ENCODE peak calls at places on chromosomes 7 and 10, in seven cellular contexts. One of them, this sample, is unnamed.

GRCh38 chr10:42475168-42476098 is 162.9 kb downstream of the ZNF33B start:
- DNase-seq in right cardiac atrium: no peak
- DNase-seq in left ventricle myocardium inferior: no peak
- DNase-seq in A172: peak; percentile 94
- DNase-seq in EL: peak; percentile 80
- DNase-seq in heart right ventricle: peak; percentile 20
- DNase-seq in fibroblast of pulmonary artery: peak; percentile 49
- DNase-seq in this sample: no peak

GRCh38 chr7:73308074-73308664 is 457 bp downstream of the NSUN5 start:
- DNase-seq in heart right ventricle: no peak
- DNase-seq in fibroblast of pulmonary artery: no peak
- DNase-seq in right cardiac atrium: no peak
- DNase-seq in A172: no peak
- DNase-seq in left ventricle myocardium inferior: no peak
- DNase-seq in EL: no peak
- DNase-seq in this sample: no peak

GRCh38 chr10:29356931-29357330 is 68.1 kb downstream of the LYZL1 start:
- DNase-seq in right cardiac atrium: no peak
- DNase-seq in A172: peak; percentile 28
- DNase-seq in EL: peak; percentile 63
- DNase-seq in left ventricle myocardium inferior: no peak
- DNase-seq in heart right ventricle: no peak
- DNase-seq in fibroblast of pulmonary artery: no peak
- DNase-seq in this sample: no peak

GRCh38 chr7:140153666-140154161 is 23.1 kb downstream of the KDM7A start:
- DNase-seq in heart right ventricle: no peak
- DNase-seq in A172: no peak
- DNase-seq in right cardiac atrium: no peak
- DNase-seq in fibroblast of pulmonary artery: no peak
- DNase-seq in left ventricle myocardium inferior: no peak
- DNase-seq in EL: no peak
- DNase-seq in this sample: no peak

GRCh38 chr7:48637382-48637781 is 287.0 kb upstream of the CDC14C start:
- DNase-seq in right cardiac atrium: no peak
- DNase-seq in heart right ventricle: no peak
- DNase-seq in fibroblast of pulmonary artery: no peak
- DNase-seq in A172: peak; percentile 96
- DNase-seq in EL: no peak
- DNase-seq in left ventricle myocardium inferior: no peak
- DNase-seq in this sample: no peak

GRCh38 chr10:14185501-14186045 is 145.2 kb downstream of the FRMD4A start:
- DNase-seq in fibroblast of pulmonary artery: peak; percentile 69
- DNase-seq in A172: peak; percentile 99
- DNase-seq in heart right ventricle: no peak
- DNase-seq in EL: peak; percentile 82
- DNase-seq in left ventricle myocardium inferior: no peak
- DNase-seq in right cardiac atrium: no peak
- DNase-seq in this sample: no peak

GRCh38 chr10:47022311-47023131 is 111.3 kb downstream of the PTPN20 start:
- DNase-seq in right cardiac atrium: peak; percentile 80
- DNase-seq in left ventricle myocardium inferior: no peak
- DNase-seq in fibroblast of pulmonary artery: no peak
- DNase-seq in heart right ventricle: no peak
- DNase-seq in A172: no peak
- DNase-seq in EL: no peak
- DNase-seq in this sample: peak; percentile 72

GRCh38 chr7:17304926-17305325 is 6.5 kb downstream of the AHR start:
- DNase-seq in fibroblast of pulmonary artery: peak; percentile 86
- DNase-seq in A172: peak; percentile 97
- DNase-seq in right cardiac atrium: no peak
- DNase-seq in EL: peak; percentile 93
- DNase-seq in left ventricle myocardium inferior: no peak
- DNase-seq in heart right ventricle: no peak
- DNase-seq in this sample: no peak

GRCh38 chr10:76779163-76779820 is 858.3 kb downstream of the KCNMA1 start:
- DNase-seq in left ventricle myocardium inferior: no peak
- DNase-seq in A172: peak; percentile 19
- DNase-seq in heart right ventricle: no peak
- DNase-seq in right cardiac atrium: no peak
- DNase-seq in EL: peak; percentile 24
- DNase-seq in fibroblast of pulmonary artery: no peak
- DNase-seq in this sample: no peak

GRCh38 chr7:126727930-126728331 is 524.8 kb downstream of the GRM8 start:
- DNase-seq in left ventricle myocardium inferior: no peak
- DNase-seq in fibroblast of pulmonary artery: peak; percentile 48
- DNase-seq in heart right ventricle: no peak
- DNase-seq in EL: peak; percentile 55
- DNase-seq in A172: peak; percentile 77
- DNase-seq in right cardiac atrium: no peak
- DNase-seq in this sample: no peak

GRCh38 chr7:37277513-37277912 is 171.2 kb downstream of the ELMO1 start:
- DNase-seq in left ventricle myocardium inferior: no peak
- DNase-seq in heart right ventricle: no peak
- DNase-seq in A172: peak; percentile 16
- DNase-seq in fibroblast of pulmonary artery: no peak
- DNase-seq in EL: no peak
- DNase-seq in right cardiac atrium: no peak
- DNase-seq in this sample: no peak

GRCh38 chr10:11473128-11473760 is 138.2 kb downstream of the USP6NL start:
- DNase-seq in A172: no peak
- DNase-seq in left ventricle myocardium inferior: no peak
- DNase-seq in EL: no peak
- DNase-seq in heart right ventricle: no peak
- DNase-seq in fibroblast of pulmonary artery: no peak
- DNase-seq in right cardiac atrium: no peak
- DNase-seq in this sample: no peak

GRCh38 chr10:546971-547590 is 142.4 kb downstream of the DIP2C start:
- DNase-seq in fibroblast of pulmonary artery: no peak
- DNase-seq in right cardiac atrium: no peak
- DNase-seq in A172: no peak
- DNase-seq in EL: no peak
- DNase-seq in heart right ventricle: no peak
- DNase-seq in left ventricle myocardium inferior: no peak
- DNase-seq in this sample: no peak

GRCh38 chr7:43553999-43554398 is 28.9 kb upstream of the STK17A start:
- DNase-seq in right cardiac atrium: no peak
- DNase-seq in fibroblast of pulmonary artery: peak; percentile 83
- DNase-seq in heart right ventricle: peak; percentile 30
- DNase-seq in EL: no peak
- DNase-seq in A172: no peak
- DNase-seq in left ventricle myocardium inferior: no peak
- DNase-seq in this sample: no peak

GRCh38 chr10:79235765-79236755 is 111.2 kb upstream of the PPIF start:
- DNase-seq in heart right ventricle: no peak
- DNase-seq in right cardiac atrium: no peak
- DNase-seq in A172: no peak
- DNase-seq in fibroblast of pulmonary artery: no peak
- DNase-seq in left ventricle myocardium inferior: no peak
- DNase-seq in EL: no peak
- DNase-seq in this sample: no peak

GRCh38 chr7:151454932-151455530 is 15.1 kb upstream of the CRYGN start:
- DNase-seq in left ventricle myocardium inferior: no peak
- DNase-seq in right cardiac atrium: no peak
- DNase-seq in EL: no peak
- DNase-seq in fibroblast of pulmonary artery: no peak
- DNase-seq in A172: no peak
- DNase-seq in heart right ventricle: no peak
- DNase-seq in this sample: no peak

GRCh38 chr10:119449760-119450461 is 92.6 kb downstream of the RGS10 start:
- DNase-seq in A172: peak; percentile 97
- DNase-seq in left ventricle myocardium inferior: no peak
- DNase-seq in EL: peak; percentile 34
- DNase-seq in right cardiac atrium: peak; percentile 90
- DNase-seq in heart right ventricle: peak; percentile 58
- DNase-seq in fibroblast of pulmonary artery: peak; percentile 80
- DNase-seq in this sample: peak; percentile 71

GRCh38 chr10:5443429-5443828 is 31.1 kb downstream of the NET1 start:
- DNase-seq in fibroblast of pulmonary artery: no peak
- DNase-seq in A172: no peak
- DNase-seq in left ventricle myocardium inferior: no peak
- DNase-seq in right cardiac atrium: no peak
- DNase-seq in EL: no peak
- DNase-seq in heart right ventricle: no peak
- DNase-seq in this sample: no peak

GRCh38 chr7:72444023-72444776 is 32.1 kb upstream of the CALN1 start:
- DNase-seq in fibroblast of pulmonary artery: no peak
- DNase-seq in left ventricle myocardium inferior: no peak
- DNase-seq in A172: no peak
- DNase-seq in EL: no peak
- DNase-seq in right cardiac atrium: no peak
- DNase-seq in heart right ventricle: no peak
- DNase-seq in this sample: no peak

GRCh38 chr7:51123322-51124021 is 193.1 kb downstream of the COBL start:
- DNase-seq in EL: peak; percentile 98
- DNase-seq in heart right ventricle: no peak
- DNase-seq in A172: peak; percentile 99
- DNase-seq in right cardiac atrium: no peak
- DNase-seq in left ventricle myocardium inferior: no peak
- DNase-seq in fibroblast of pulmonary artery: peak; percentile 55
- DNase-seq in this sample: no peak

GRCh38 chr7:112481833-112482669 is 1.3 kb downstream of the LSMEM1 start:
- DNase-seq in heart right ventricle: no peak
- DNase-seq in fibroblast of pulmonary artery: peak; percentile 67
- DNase-seq in left ventricle myocardium inferior: peak; percentile 20
- DNase-seq in right cardiac atrium: peak; percentile 53
- DNase-seq in EL: peak; percentile 93
- DNase-seq in A172: peak; percentile 96
- DNase-seq in this sample: no peak

GRCh38 chr10:114172241-114172640 is 1.8 kb downstream of the CCDC186 start:
- DNase-seq in right cardiac atrium: no peak
- DNase-seq in heart right ventricle: no peak
- DNase-seq in A172: no peak
- DNase-seq in EL: peak; percentile 13
- DNase-seq in fibroblast of pulmonary artery: peak; percentile 43
- DNase-seq in left ventricle myocardium inferior: no peak
- DNase-seq in this sample: no peak

GRCh38 chr7:116762951-116763350 is 91.0 kb downstream of the MET start:
- DNase-seq in heart right ventricle: no peak
- DNase-seq in left ventricle myocardium inferior: no peak
- DNase-seq in fibroblast of pulmonary artery: no peak
- DNase-seq in A172: no peak
- DNase-seq in EL: no peak
- DNase-seq in right cardiac atrium: no peak
- DNase-seq in this sample: no peak

GRCh38 chr10:93991596-93992284 is 2.0 kb upstream of the PLCE1 start:
- DNase-seq in left ventricle myocardium inferior: peak; percentile 61
- DNase-seq in A172: peak; percentile 77
- DNase-seq in right cardiac atrium: peak; percentile 76
- DNase-seq in heart right ventricle: peak; percentile 51
- DNase-seq in EL: peak; percentile 91
- DNase-seq in fibroblast of pulmonary artery: peak; percentile 79
- DNase-seq in this sample: no peak

GRCh38 chr10:103739039-103739764 is 116.2 kb downstream of the SH3PXD2A start:
- DNase-seq in left ventricle myocardium inferior: no peak
- DNase-seq in A172: peak; percentile 92
- DNase-seq in fibroblast of pulmonary artery: peak; percentile 88
- DNase-seq in EL: peak; percentile 99
- DNase-seq in right cardiac atrium: peak; percentile 70
- DNase-seq in heart right ventricle: no peak
- DNase-seq in this sample: no peak

GRCh38 chr10:43458227-43458626 is 21.3 kb downstream of the ZNF487 start:
- DNase-seq in heart right ventricle: no peak
- DNase-seq in right cardiac atrium: no peak
- DNase-seq in EL: no peak
- DNase-seq in left ventricle myocardium inferior: no peak
- DNase-seq in A172: no peak
- DNase-seq in fibroblast of pulmonary artery: no peak
- DNase-seq in this sample: no peak

GRCh38 chr10:67663449-67664087 is 32.4 kb downstream of the CTNNA3 start:
- DNase-seq in heart right ventricle: peak; percentile 12
- DNase-seq in fibroblast of pulmonary artery: no peak
- DNase-seq in EL: no peak
- DNase-seq in A172: no peak
- DNase-seq in right cardiac atrium: no peak
- DNase-seq in left ventricle myocardium inferior: no peak
- DNase-seq in this sample: no peak

GRCh38 chr10:101617824-101618568 is 29.9 kb downstream of the DPCD start:
- DNase-seq in A172: no peak
- DNase-seq in left ventricle myocardium inferior: no peak
- DNase-seq in fibroblast of pulmonary artery: no peak
- DNase-seq in heart right ventricle: no peak
- DNase-seq in EL: no peak
- DNase-seq in right cardiac atrium: no peak
- DNase-seq in this sample: no peak

GRCh38 chr7:130901209-130901783 is 167.3 kb upstream of the KLF14 start:
- DNase-seq in right cardiac atrium: peak; percentile 80
- DNase-seq in left ventricle myocardium inferior: peak; percentile 68
- DNase-seq in heart right ventricle: peak; percentile 48
- DNase-seq in EL: peak; percentile 95
- DNase-seq in A172: peak; percentile 81
- DNase-seq in fibroblast of pulmonary artery: peak; percentile 95
- DNase-seq in this sample: no peak

GRCh38 chr7:20596653-20597052 is 18.8 kb upstream of the ABCB5 start:
- DNase-seq in right cardiac atrium: no peak
- DNase-seq in EL: peak; percentile 76
- DNase-seq in left ventricle myocardium inferior: no peak
- DNase-seq in heart right ventricle: no peak
- DNase-seq in fibroblast of pulmonary artery: peak; percentile 82
- DNase-seq in A172: peak; percentile 78
- DNase-seq in this sample: no peak

GRCh38 chr7:41188163-41189130 is 514.4 kb downstream of the INHBA start:
- DNase-seq in fibroblast of pulmonary artery: peak; percentile 59
- DNase-seq in EL: peak; percentile 83
- DNase-seq in heart right ventricle: no peak
- DNase-seq in A172: peak; percentile 92
- DNase-seq in right cardiac atrium: no peak
- DNase-seq in left ventricle myocardium inferior: no peak
- DNase-seq in this sample: no peak

GRCh38 chr10:33460461-33461294 is 126.2 kb upstream of the NRP1 start:
- DNase-seq in right cardiac atrium: peak; percentile 78
- DNase-seq in EL: peak; percentile 81
- DNase-seq in heart right ventricle: peak; percentile 54
- DNase-seq in fibroblast of pulmonary artery: peak; percentile 55
- DNase-seq in left ventricle myocardium inferior: peak; percentile 67
- DNase-seq in A172: peak; percentile 5
- DNase-seq in this sample: peak; percentile 73

GRCh38 chr7:74214816-74215630 is 5.2 kb downstream of the LAT2 start:
- DNase-seq in left ventricle myocardium inferior: no peak
- DNase-seq in heart right ventricle: no peak
- DNase-seq in EL: no peak
- DNase-seq in A172: no peak
- DNase-seq in right cardiac atrium: no peak
- DNase-seq in fibroblast of pulmonary artery: no peak
- DNase-seq in this sample: peak; percentile 63

This sample was measured in Right ventricle myocardium inferior.